ENCODE peak calls at places on chromosomes 7 and 10, in five cellular contexts. N is NCI-H2029; Q is Peyer's patch; M is activated CD4-positive, CD25-positive, alpha-beta regulatory T cell; W is anterior cingulate cortex. V is an unnamed sample.
A peak's percentile ranks its signal among the peaks of the same experiment; 100 is the strongest.

GRCh38 chr7:44969701-44970494 is 8.9 kb downstream of the MYO1G start:
- DNase-seq in N (peak; percentile 65), Q (peak; percentile 38), M (no peak), W (no peak), V (no peak)

GRCh38 chr10:102504976-102505300 is 1.2 kb downstream of the SUFU start:
- DNase-seq in N (no peak), Q (no peak), M (no peak), W (no peak), V (no peak)

GRCh38 chr10:10996966-10997620 is 20.6 kb upstream of the CELF2 start:
- DNase-seq in N (no peak), Q (no peak), M (no peak), W (no peak), V (no peak)

GRCh38 chr7:142153400-142153799 is 41.9 kb downstream of the MGAM2 start:
- DNase-seq in N (no peak), Q (peak; percentile 49), M (no peak), W (no peak), V (no peak)

GRCh38 chr7:1312098-1313070 is 79.7 kb downstream of the UNCX start:
- DNase-seq in N (no peak), Q (no peak), M (no peak), W (no peak), V (no peak)

GRCh38 chr10:80416401-80417098 is 8.2 kb downstream of the PRXL2A start:
- DNase-seq in N (no peak), Q (no peak), M (no peak), W (no peak), V (peak; percentile 77)

GRCh38 chr7:115516341-115516740 is 514.2 kb downstream of the TFEC start:
- DNase-seq in N (no peak), Q (no peak), M (no peak), W (no peak), V (no peak)

GRCh38 chr7:27220440-27220955 is 20.6 kb upstream of the HOXA13 start:
- DNase-seq in N (no peak), Q (no peak), M (no peak), W (no peak), V (no peak)

GRCh38 chr7:147833549-147833948 is 757.0 kb upstream of the C7orf33 start:
- DNase-seq in N (no peak), Q (no peak), M (no peak), W (no peak), V (no peak)

GRCh38 chr7:141158562-141158961 is 84.7 kb downstream of the TMEM178B start:
- DNase-seq in N (no peak), Q (peak; percentile 66), M (no peak), W (no peak), V (no peak)

GRCh38 chr7:24576171-24577052 is 3.2 kb downstream of the PALS2 start:
- DNase-seq in N (peak; percentile 9), Q (peak; percentile 54), M (no peak), W (no peak), V (no peak)

GRCh38 chr10:70162892-70163201 is 7.5 kb downstream of the SAR1A start:
- DNase-seq in N (no peak), Q (no peak), M (no peak), W (no peak), V (no peak)

GRCh38 chr10:44357141-44357540 is 27.8 kb downstream of the CXCL12 start:
- DNase-seq in N (no peak), Q (no peak), M (no peak), W (no peak), V (no peak)

GRCh38 chr10:13776861-13777301 is 190.1 kb downstream of the PRPF18 start:
- DNase-seq in N (no peak), Q (no peak), M (no peak), W (no peak), V (no peak)

GRCh38 chr10:12539350-12540164 is 190.2 kb downstream of the CAMK1D start:
- DNase-seq in N (no peak), Q (no peak), M (no peak), W (no peak), V (no peak)

GRCh38 chr7:35254496-35255416 is 856 bp upstream of the TBX20 start:
- DNase-seq in N (no peak), Q (no peak), M (no peak), W (no peak), V (no peak)

GRCh38 chr7:138258194-138258554 is 181.9 kb downstream of the AKR1D1 start:
- DNase-seq in N (no peak), Q (no peak), M (no peak), W (no peak), V (no peak)

GRCh38 chr7:15326044-15326644 is 235.7 kb downstream of the AGMO start:
- DNase-seq in N (no peak), Q (no peak), M (no peak), W (no peak), V (no peak)

GRCh38 chr10:97280783-97281182 is 11.7 kb downstream of the ARHGAP19 start:
- DNase-seq in N (no peak), Q (no peak), M (no peak), W (no peak), V (no peak)

GRCh38 chr10:46546591-46547330 is 9.7 kb downstream of the GPRIN2 start:
- DNase-seq in N (peak; percentile 96), Q (peak; percentile 48), M (no peak), W (no peak), V (peak; percentile 12)